ENCODE peak calls at places on chromosomes 11 and 22, in seven cellular contexts. One of them, this sample, is unnamed.
A peak's percentile ranks its signal among the peaks of the same experiment; 100 is the strongest.

GRCh38 chr22:23182289-23183106 is 2.2 kb downstream of the BCR start:
- DNase-seq in H1: no peak
- DNase-seq in ascending aorta: no peak
- DNase-seq in GM12864: no peak
- DNase-seq in B cell: peak; percentile 68
- DNase-seq in GM10248: no peak
- DNase-seq in breast epithelium: no peak
- DNase-seq in this sample: no peak

GRCh38 chr22:49763696-49764095 is 64.0 kb downstream of the BRD1 start:
- DNase-seq in H1: no peak
- DNase-seq in ascending aorta: no peak
- DNase-seq in GM12864: no peak
- DNase-seq in B cell: no peak
- DNase-seq in GM10248: no peak
- DNase-seq in breast epithelium: peak; percentile 35
- DNase-seq in this sample: no peak

GRCh38 chr11:92123540-92123939 is 101.1 kb upstream of the FAT3 start:
- DNase-seq in H1: no peak
- DNase-seq in ascending aorta: no peak
- DNase-seq in GM12864: no peak
- DNase-seq in B cell: no peak
- DNase-seq in GM10248: no peak
- DNase-seq in breast epithelium: no peak
- DNase-seq in this sample: no peak

GRCh38 chr22:46929689-46930225 is 167.3 kb downstream of the TBC1D22A start:
- DNase-seq in H1: peak; percentile 34
- DNase-seq in ascending aorta: no peak
- DNase-seq in GM12864: no peak
- DNase-seq in B cell: no peak
- DNase-seq in GM10248: no peak
- DNase-seq in breast epithelium: no peak
- DNase-seq in this sample: no peak

GRCh38 chr11:70501933-70502540 is 103.7 kb downstream of the CTTN start:
- DNase-seq in H1: no peak
- DNase-seq in ascending aorta: no peak
- DNase-seq in GM12864: no peak
- DNase-seq in B cell: no peak
- DNase-seq in GM10248: no peak
- DNase-seq in breast epithelium: no peak
- DNase-seq in this sample: no peak

GRCh38 chr22:36659762-36660509 is 43.6 kb downstream of the CACNG2 start:
- DNase-seq in H1: no peak
- DNase-seq in ascending aorta: peak; percentile 57
- DNase-seq in GM12864: no peak
- DNase-seq in B cell: no peak
- DNase-seq in GM10248: peak; percentile 40
- DNase-seq in breast epithelium: peak; percentile 93
- DNase-seq in this sample: peak; percentile 66

GRCh38 chr22:23036684-23037428 is 33.5 kb upstream of the GNAZ start:
- DNase-seq in H1: no peak
- DNase-seq in ascending aorta: no peak
- DNase-seq in GM12864: no peak
- DNase-seq in B cell: no peak
- DNase-seq in GM10248: no peak
- DNase-seq in breast epithelium: no peak
- DNase-seq in this sample: no peak

GRCh38 chr11:29005401-29005980 is 897.3 kb downstream of the METTL15 start:
- DNase-seq in H1: no peak
- DNase-seq in ascending aorta: no peak
- DNase-seq in GM12864: no peak
- DNase-seq in B cell: no peak
- DNase-seq in GM10248: no peak
- DNase-seq in breast epithelium: no peak
- DNase-seq in this sample: no peak

GRCh38 chr11:65786786-65787636 is at the start of gene OVOL1:
- DNase-seq in H1: peak; percentile 76
- DNase-seq in ascending aorta: no peak
- DNase-seq in GM12864: no peak
- DNase-seq in B cell: peak; percentile 88
- DNase-seq in GM10248: peak; percentile 35
- DNase-seq in breast epithelium: peak; percentile 85
- DNase-seq in this sample: no peak

GRCh38 chr11:96241351-96241841 is 101.6 kb downstream of the MAML2 start:
- DNase-seq in H1: no peak
- DNase-seq in ascending aorta: no peak
- DNase-seq in GM12864: no peak
- DNase-seq in B cell: no peak
- DNase-seq in GM10248: no peak
- DNase-seq in breast epithelium: no peak
- DNase-seq in this sample: no peak
- TF ChIP-seq CTCF in H1: peak; percentile 28
- TF ChIP-seq CTCF in ascending aorta: no peak
- TF ChIP-seq CTCF in GM12864: no peak
- TF ChIP-seq CTCF in B cell: no peak
- TF ChIP-seq CTCF in GM10248: no peak
- TF ChIP-seq CTCF in breast epithelium: no peak
- TF ChIP-seq CTCF in this sample: no peak

GRCh38 chr11:34355726-34356125 is 2.1 kb downstream of the ABTB2 start:
- DNase-seq in H1: no peak
- DNase-seq in ascending aorta: no peak
- DNase-seq in GM12864: no peak
- DNase-seq in B cell: no peak
- DNase-seq in GM10248: no peak
- DNase-seq in breast epithelium: no peak
- DNase-seq in this sample: no peak

GRCh38 chr11:34356576-34356917 is 1.3 kb downstream of the ABTB2 start:
- DNase-seq in H1: no peak
- DNase-seq in ascending aorta: no peak
- DNase-seq in GM12864: no peak
- DNase-seq in B cell: no peak
- DNase-seq in GM10248: no peak
- DNase-seq in breast epithelium: no peak
- DNase-seq in this sample: no peak

GRCh38 chr11:34354782-34355181 is 3.0 kb downstream of the ABTB2 start:
- DNase-seq in H1: no peak
- DNase-seq in ascending aorta: no peak
- DNase-seq in GM12864: no peak
- DNase-seq in B cell: no peak
- DNase-seq in GM10248: no peak
- DNase-seq in breast epithelium: no peak
- DNase-seq in this sample: no peak

GRCh38 chr11:34356918-34357645 is 728 bp downstream of the ABTB2 start:
- DNase-seq in H1: peak; percentile 81
- DNase-seq in ascending aorta: no peak
- DNase-seq in GM12864: no peak
- DNase-seq in B cell: peak; percentile 53
- DNase-seq in GM10248: peak; percentile 42
- DNase-seq in breast epithelium: no peak
- DNase-seq in this sample: peak; percentile 66

GRCh38 chr11:34356130-34356529 is 1.7 kb downstream of the ABTB2 start:
- DNase-seq in H1: no peak
- DNase-seq in ascending aorta: no peak
- DNase-seq in GM12864: no peak
- DNase-seq in B cell: no peak
- DNase-seq in GM10248: no peak
- DNase-seq in breast epithelium: no peak
- DNase-seq in this sample: no peak
- TF ChIP-seq CTCF in H1: peak; percentile 41
- TF ChIP-seq CTCF in ascending aorta: no peak
- TF ChIP-seq CTCF in GM12864: no peak
- TF ChIP-seq CTCF in B cell: no peak
- TF ChIP-seq CTCF in GM10248: no peak
- TF ChIP-seq CTCF in breast epithelium: no peak
- TF ChIP-seq CTCF in this sample: no peak

GRCh38 chr11:44782478-44782877 is 55.7 kb downstream of the TSPAN18 start:
- DNase-seq in H1: no peak
- DNase-seq in ascending aorta: no peak
- DNase-seq in GM12864: no peak
- DNase-seq in B cell: no peak
- DNase-seq in GM10248: no peak
- DNase-seq in breast epithelium: no peak
- DNase-seq in this sample: no peak
- TF ChIP-seq CTCF in H1: no peak
- TF ChIP-seq CTCF in ascending aorta: no peak
- TF ChIP-seq CTCF in GM12864: no peak
- TF ChIP-seq CTCF in B cell: no peak
- TF ChIP-seq CTCF in GM10248: no peak
- TF ChIP-seq CTCF in breast epithelium: no peak
- TF ChIP-seq CTCF in this sample: no peak

GRCh38 chr11:73360743-73361369 is 15.3 kb upstream of the RELT start:
- DNase-seq in H1: no peak
- DNase-seq in ascending aorta: no peak
- DNase-seq in GM12864: no peak
- DNase-seq in B cell: no peak
- DNase-seq in GM10248: no peak
- DNase-seq in breast epithelium: no peak
- DNase-seq in this sample: no peak
- TF ChIP-seq CTCF in H1: no peak
- TF ChIP-seq CTCF in ascending aorta: no peak
- TF ChIP-seq CTCF in GM12864: no peak
- TF ChIP-seq CTCF in B cell: no peak
- TF ChIP-seq CTCF in GM10248: no peak
- TF ChIP-seq CTCF in breast epithelium: no peak
- TF ChIP-seq CTCF in this sample: no peak

DNA sequence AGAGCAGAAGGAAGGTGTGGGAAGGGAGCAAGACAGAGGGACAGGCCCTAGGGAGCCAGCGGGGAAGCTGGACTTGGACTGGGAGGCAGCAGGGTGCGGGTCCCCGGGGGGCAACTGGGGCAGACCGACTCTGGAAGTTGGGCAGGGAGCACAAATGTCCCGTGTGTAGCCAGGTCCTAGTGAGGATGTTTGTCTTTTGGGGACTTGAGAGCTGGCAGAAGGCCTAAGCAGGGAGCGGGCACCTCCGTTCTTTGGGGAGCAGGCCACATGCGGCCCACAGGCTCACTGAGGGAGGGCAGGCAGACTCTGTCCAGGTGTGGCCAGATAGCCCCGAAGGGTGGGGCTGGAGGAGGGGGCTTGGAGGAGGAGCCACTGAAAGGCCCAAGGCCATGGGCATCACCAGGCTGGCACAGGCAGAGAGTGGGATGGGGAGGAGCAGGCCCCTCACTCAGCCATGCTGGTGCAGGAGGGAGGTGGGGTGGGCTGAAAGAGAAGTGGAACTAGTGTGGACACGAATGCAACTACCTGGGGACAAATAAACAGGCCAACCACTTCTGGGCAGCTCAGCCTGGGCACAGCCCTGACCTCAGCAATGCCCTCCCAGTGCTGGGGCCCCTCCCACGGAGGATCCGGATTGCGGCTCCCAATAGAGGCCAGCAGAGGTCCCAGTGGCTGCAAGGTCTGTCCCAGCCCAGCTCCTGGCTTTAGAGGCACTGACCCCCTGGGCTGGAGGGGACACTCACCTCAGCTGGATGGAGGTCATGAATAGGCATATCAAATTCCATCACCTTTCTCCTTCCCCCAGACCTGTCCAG is 1.3 kb upstream of the SCARF2 start:
- DNase-seq in H1: no peak
- DNase-seq in ascending aorta: no peak
- DNase-seq in GM12864: no peak
- DNase-seq in B cell: peak; percentile 38
- DNase-seq in GM10248: peak; percentile 25
- DNase-seq in breast epithelium: no peak
- DNase-seq in this sample: no peak
- TF ChIP-seq CTCF in H1: peak; percentile 46
- TF ChIP-seq CTCF in ascending aorta: no peak
- TF ChIP-seq CTCF in GM12864: no peak
- TF ChIP-seq CTCF in B cell: no peak
- TF ChIP-seq CTCF in GM10248: no peak
- TF ChIP-seq CTCF in breast epithelium: no peak
- TF ChIP-seq CTCF in this sample: no peak

This sample was measured in mesothelial cell of epicardium.